ENCODE peak calls at places on chromosomes 1 and 21, in five cellular contexts. N is colonic mucosa, T is cardiac muscle cell, B is HCT116, O is thoracic aorta. L is an unnamed sample.
A peak's percentile ranks its signal among the peaks of the same experiment; 100 is the strongest.

GRCh38 chr1:247297263-247298123 is 34.2 kb downstream of the ZNF496 start:
- DNase-seq in O (no peak), N (peak; percentile 32), B (no peak), T (no peak), L (no peak)

GRCh38 chr1:208154679-208155078 is 89.5 kb downstream of the PLXNA2 start:
- DNase-seq in O (no peak), T (no peak), N (peak; percentile 78), B (no peak), L (no peak)

GRCh38 chr1:37038703-37039093 is 4.4 kb upstream of the GRIK3 start:
- DNase-seq in O (no peak), N (no peak), B (no peak), T (no peak), L (no peak)

GRCh38 chr21:41598561-41599511 is 90.9 kb upstream of the TMPRSS2 start:
- DNase-seq in O (no peak), B (no peak), T (peak; percentile 16), N (no peak), L (no peak)

GRCh38 chr1:223183268-223183862 is 40.3 kb upstream of the TLR5 start:
- DNase-seq in T (no peak), O (no peak), N (no peak), B (no peak), L (no peak)

GRCh38 chr1:111739222-111739983 is at the start of gene INKA2:
- DNase-seq in B (peak; percentile 74), T (peak; percentile 86), N (peak; percentile 94), O (no peak), L (peak; percentile 91)

GRCh38 chr1:160410412-160411005 is 10.1 kb downstream of the VANGL2 start:
- DNase-seq in N (no peak), T (peak; percentile 46), B (no peak), O (no peak), L (no peak)

GRCh38 chr21:35603471-35603870 is 456.9 kb downstream of the SETD4 start:
- DNase-seq in O (no peak), T (no peak), N (no peak), B (no peak), L (no peak)

GRCh38 chr1:26378088-26378878 is 5.7 kb upstream of the ZNF683 start:
- DNase-seq in T (peak; percentile 98), O (no peak), B (no peak), N (peak; percentile 38), L (peak; percentile 78)

GRCh38 chr1:10943041-10943440 is 69.4 kb upstream of the TARDBP start:
- DNase-seq in N (no peak), O (no peak), B (no peak), T (no peak), L (no peak)

GRCh38 chr1:53508991-53509663 is 49.9 kb downstream of the DMRTB1 start:
- DNase-seq in B (no peak), O (no peak), T (no peak), N (no peak), L (no peak)

GRCh38 chr1:41023279-41023990 is 1.9 kb upstream of the SLFNL1 start:
- DNase-seq in B (no peak), N (no peak), T (peak; percentile 43), O (no peak), L (no peak)

GRCh38 chr1:47172782-47173181 is 17.1 kb downstream of the PDZK1IP1 start:
- DNase-seq in O (no peak), B (no peak), N (no peak), T (no peak), L (no peak)

GRCh38 chr21:17925000-17925610 is 105.9 kb upstream of the C21orf91 start:
- DNase-seq in O (no peak), B (peak; percentile 59), N (peak; percentile 58), T (peak; percentile 69), L (no peak)

GRCh38 chr1:18719786-18720436 is 89.3 kb downstream of the PAX7 start:
- DNase-seq in O (no peak), B (no peak), N (no peak), T (no peak), L (no peak)

GRCh38 chr1:197441990-197442389 is 173.9 kb downstream of the CRB1 start:
- DNase-seq in O (no peak), N (no peak), B (no peak), T (peak; percentile 97), L (no peak)

GRCh38 chr1:180239145-180240096 is 9.4 kb downstream of the LHX4 start:
- DNase-seq in O (no peak), B (no peak), N (no peak), T (no peak), L (no peak)
- H3K4me3 ChIP-seq in O (no peak overlapping the region), B (no peak overlapping the region), N (no peak overlapping the region), T (no peak overlapping the region), L (no peak overlapping the region)

GRCh38 chr1:2525524-2525895 is 886 bp downstream of the PANK4 start:
- DNase-seq in O (no peak), T (no peak), N (no peak), B (no peak), L (no peak)
- TF ChIP-seq CTCF in O (no peak), T (no peak), N (no peak), B (no peak), L (no peak)

GRCh38 chr21:46206163-46207005 is 22.1 kb upstream of the SPATC1L start:
- DNase-seq in N (no peak), B (no peak), T (no peak), O (no peak), L (no peak)
- H3K36me3 ChIP-seq in N (peaks cover 10% of the 10 kb centered on the region), B (no peaks in the 10 kb centered on the region), T (peaks cover 37% of the 10 kb centered on the region), O (peaks cover 61% of the 10 kb centered on the region), L (peaks cover 8% of the 10 kb centered on the region)

GRCh38 chr1:85576256-85576641 is 4.3 kb upstream of the CCN1 start:
- DNase-seq in O (no peak), B (no peak), T (no peak), N (no peak), L (no peak)
- H3K4me3 ChIP-seq in O (peak overlapping the region; percentile 75), B (peak overlapping the region; percentile 67), T (peak overlapping the region; percentile 68), N (peak overlapping the region; percentile 53), L (peak overlapping the region; percentile 79)

DNA sequence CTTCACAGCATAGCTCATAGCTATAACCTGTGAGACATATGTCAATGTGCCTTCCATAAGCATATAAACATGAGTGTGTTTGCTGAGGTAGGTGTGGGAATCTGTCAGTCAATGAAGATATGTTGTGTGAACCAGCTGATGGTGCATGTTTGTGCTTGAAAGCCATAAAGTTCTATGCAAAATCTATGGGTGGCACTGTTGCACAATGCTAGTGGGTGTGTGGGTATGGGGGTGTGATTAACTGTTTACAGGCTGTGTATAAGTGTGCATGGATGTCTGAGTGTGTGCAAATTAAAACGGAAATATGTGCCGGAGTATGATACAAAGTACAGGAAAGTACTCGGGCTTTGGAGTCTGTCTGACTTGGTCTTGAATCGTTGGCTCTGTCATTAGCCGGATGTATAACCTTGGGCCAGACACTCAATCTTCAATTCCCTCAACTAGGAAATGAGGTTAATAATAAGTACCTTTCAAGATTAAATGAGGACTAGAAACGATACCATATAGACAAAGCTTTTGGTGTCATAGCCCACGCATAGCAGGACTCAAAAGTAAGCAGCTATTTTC is 926 bp upstream of the ATP2B4 start:
- DNase-seq in T (peak; percentile 65), O (no peak), B (no peak), N (peak; percentile 81), L (peak; percentile 22)
- TF ChIP-seq CTCF in T (no peak), O (no peak), B (peak; percentile 61), N (peak; percentile 20), L (peak; percentile 46)